ENCODE peak calls at places on chromosome 6, in five cellular contexts. E, G, P, H and C are unnamed samples.

GRCh38 chr6:15817100-15817499 is 154.3 kb upstream of the DTNBP1 start:
- DNase-seq in E (no peak), G (no peak), H (no peak), P (no peak), C (no peak)

GRCh38 chr6:43060034-43060754 is 763 bp downstream of the KLC4 start:
- DNase-seq in E (no peak), G (no peak), P (no peak), H (no peak), C (peak)

GRCh38 chr6:170164271-170164900 is 126.5 kb downstream of the DLL1 start:
- DNase-seq in P (no peak), E (no peak), H (no peak), G (no peak), C (no peak)

GRCh38 chr6:3088446-3088845 is 20.2 kb downstream of the RIPK1 start:
- DNase-seq in G (no peak), H (peak), E (no peak), P (peak), C (no peak)

GRCh38 chr6:137573739-137574138 is 79.5 kb upstream of the OLIG3 start:
- DNase-seq in P (no peak), E (no peak), G (no peak), H (no peak), C (no peak)

GRCh38 chr6:106381871-106382270 is 21.4 kb downstream of the CRYBG1 start:
- DNase-seq in P (no peak), E (no peak), H (no peak), G (no peak), C (peak)

GRCh38 chr6:79134699-79135474 is 56.8 kb upstream of the PHIP start:
- DNase-seq in E (no peak), P (no peak), G (no peak), H (no peak), C (no peak)

GRCh38 chr6:35449287-35449881 is 2.8 kb upstream of the FANCE start:
- DNase-seq in H (no peak), E (peak), P (peak), G (no peak), C (peak)

GRCh38 chr6:163309491-163310026 is 105.0 kb upstream of the QKI start:
- DNase-seq in H (no peak), P (peak), E (no peak), G (no peak), C (no peak)

GRCh38 chr6:34235605-34236422 is 859 bp upstream of the HMGA1 start:
- DNase-seq in E (peak), P (peak), H (peak), G (peak), C (peak)

GRCh38 chr6:117270121-117270959 is 5.0 kb downstream of the VGLL2 start:
- DNase-seq in P (peak), G (no peak), H (no peak), E (no peak), C (no peak)

GRCh38 chr6:95087394-95088097 is 489.8 kb upstream of the MANEA start:
- DNase-seq in P (peak), G (peak), H (no peak), E (no peak), C (no peak)

GRCh38 chr6:160348552-160349441 is 619 bp downstream of the SLC22A3 start:
- DNase-seq in P (no peak), G (no peak), H (peak), E (no peak), C (peak)

GRCh38 chr6:133079901-133080300 is 161.3 kb upstream of the EYA4 start:
- DNase-seq in P (no peak), E (no peak), H (no peak), G (no peak), C (no peak)

GRCh38 chr6:5994234-5994998 is 12.3 kb downstream of the NRN1 start:
- DNase-seq in G (no peak), P (no peak), E (no peak), H (no peak), C (no peak)

GRCh38 chr6:40882321-40882720 is 156.7 kb downstream of the UNC5CL start:
- DNase-seq in H (no peak), P (no peak), G (no peak), E (no peak), C (peak)

GRCh38 chr6:37024665-37025337 is 19.3 kb downstream of the FGD2 start:
- DNase-seq in P (no peak), E (no peak), G (peak), H (no peak), C (peak)

GRCh38 chr6:19830171-19830570 is 7.0 kb upstream of the ID4 start:
- DNase-seq in P (peak), E (no peak), H (no peak), G (no peak), C (no peak)

GRCh38 chr6:138648127-138648526 is 125.4 kb upstream of the CCDC28A start:
- DNase-seq in P (no peak), E (no peak), G (no peak), H (no peak), C (no peak)

GRCh38 chr6:109166643-109167042 is 71.3 kb downstream of the CEP57L1 start:
- DNase-seq in H (no peak), P (no peak), G (no peak), E (no peak), C (peak)

GRCh38 chr6:41693866-41694265 is 41.5 kb downstream of the TFEB start:
- DNase-seq in G (no peak), P (no peak), H (no peak), E (no peak), C (no peak)

GRCh38 chr6:119858901-119859300 is 509.3 kb upstream of the MAN1A1 start:
- DNase-seq in H (no peak), P (peak), E (no peak), G (no peak), C (no peak)

GRCh38 chr6:73666393-73666792 is 12.6 kb upstream of the SLC17A5 start:
- DNase-seq in H (no peak), P (no peak), E (no peak), G (no peak), C (no peak)

GRCh38 chr6:150228067-150228733 is 85.4 kb downstream of the PPP1R14C start:
- DNase-seq in G (no peak), H (no peak), E (no peak), P (no peak), C (peak)

GRCh38 chr6:52233975-52234823 is 10.1 kb downstream of the IL17F start:
- DNase-seq in H (no peak), E (no peak), P (peak), G (peak), C (peak)

GRCh38 chr6:129863664-129864063 is 2.5 kb upstream of the TMEM244 start:
- DNase-seq in E (no peak), G (peak), H (no peak), P (peak), C (no peak)

GRCh38 chr6:113763883-113764282 is 93.3 kb upstream of the MARCKS start:
- DNase-seq in G (no peak), H (no peak), E (peak), P (peak), C (no peak)

GRCh38 chr6:118750143-118750542 is 98.8 kb upstream of the CEP85L start:
- DNase-seq in E (no peak), P (no peak), H (no peak), G (no peak), C (no peak)

GRCh38 chr6:133956413-133957049 is 3.5 kb downstream of the TBPL1 start:
- DNase-seq in P (no peak), G (no peak), E (no peak), H (no peak), C (no peak)

GRCh38 chr6:23873161-23873560 is 252.9 kb upstream of the NRSN1 start:
- DNase-seq in E (no peak), P (no peak), H (no peak), G (no peak), C (no peak)

GRCh38 chr6:118617350-118617957 is 33.9 kb downstream of the CEP85L start:
- DNase-seq in H (no peak), P (no peak), E (no peak), G (no peak), C (no peak)

GRCh38 chr6:50030777-50031562 is 9.2 kb upstream of the DEFB110 start:
- DNase-seq in H (no peak), E (no peak), G (no peak), P (peak), C (no peak)

GRCh38 chr6:9576521-9576920 is 838.4 kb downstream of the TFAP2A start:
- DNase-seq in P (no peak), H (no peak), G (no peak), E (no peak), C (no peak)
- H3K4me3 ChIP-seq in P (no peak), H (no peak), G (no peak), E (no peak), C (no peak)

GRCh38 chr6:29722773-29723665 is at the start of gene HLA-F:
- DNase-seq in P (peak), E (peak), G (peak), H (peak), C (peak)

GRCh38 chr6:29726795-29727194 is 3.6 kb downstream of the HLA-F start:
- DNase-seq in G (no peak), P (no peak), H (no peak), E (no peak), C (no peak)

GRCh38 chr6:29725981-29726380 is 2.7 kb downstream of the HLA-F start:
- DNase-seq in H (no peak), P (no peak), E (no peak), G (no peak), C (no peak)

GRCh38 chr6:29723666-29724588 is 693 bp downstream of the HLA-F start:
- DNase-seq in H (peak), G (no peak), P (no peak), E (peak), C (peak)

DNA sequence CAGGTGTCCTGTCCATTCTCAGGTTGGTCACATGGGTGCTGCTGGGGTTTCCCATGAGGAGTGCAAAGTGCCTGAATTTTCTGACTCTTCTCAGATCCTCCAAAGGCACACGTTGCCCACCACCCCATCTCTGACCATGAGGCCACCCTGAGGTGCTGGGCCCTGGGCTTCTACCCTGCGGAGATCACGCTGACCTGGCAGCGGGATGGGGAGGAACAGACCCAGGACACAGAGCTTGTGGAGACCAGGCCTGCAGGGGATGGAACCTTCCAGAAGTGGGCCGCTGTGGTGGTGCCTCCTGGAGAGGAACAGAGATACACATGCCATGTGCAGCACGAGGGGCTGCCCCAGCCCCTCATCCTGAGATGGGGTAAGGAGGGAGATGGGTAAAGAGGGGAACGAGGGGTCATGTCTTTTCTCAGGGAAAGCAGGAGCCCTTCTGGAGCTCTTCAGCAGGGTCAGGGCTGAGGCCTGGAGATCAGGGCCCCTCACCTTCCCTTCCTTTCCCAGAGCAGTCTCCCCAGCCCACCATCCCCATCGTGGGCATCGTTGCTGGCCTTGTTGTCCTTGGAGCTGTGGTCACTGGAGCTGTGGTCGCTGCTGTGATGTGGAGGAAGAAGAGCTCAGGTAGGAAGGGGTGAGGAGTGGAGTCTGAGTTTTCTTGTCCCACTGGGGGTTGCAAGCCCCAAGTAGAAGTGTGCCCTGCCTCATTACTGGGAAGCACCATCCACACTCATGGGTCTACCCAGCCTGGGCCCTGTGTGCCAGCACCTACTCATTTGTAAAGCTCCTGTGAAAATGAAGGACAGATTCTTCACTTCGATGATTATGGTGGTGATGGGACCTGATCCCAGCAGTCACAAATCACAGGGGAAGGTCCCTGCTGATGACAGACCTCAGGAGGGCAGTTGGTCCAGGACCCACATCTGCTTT is 2.0 kb downstream of the HLA-F start:
- DNase-seq in P (no peak), H (no peak), G (no peak), E (no peak), C (no peak)
- H3K4me3 ChIP-seq in P (no peak), H (peak), G (no peak), E (peak), C (peak)

DNA sequence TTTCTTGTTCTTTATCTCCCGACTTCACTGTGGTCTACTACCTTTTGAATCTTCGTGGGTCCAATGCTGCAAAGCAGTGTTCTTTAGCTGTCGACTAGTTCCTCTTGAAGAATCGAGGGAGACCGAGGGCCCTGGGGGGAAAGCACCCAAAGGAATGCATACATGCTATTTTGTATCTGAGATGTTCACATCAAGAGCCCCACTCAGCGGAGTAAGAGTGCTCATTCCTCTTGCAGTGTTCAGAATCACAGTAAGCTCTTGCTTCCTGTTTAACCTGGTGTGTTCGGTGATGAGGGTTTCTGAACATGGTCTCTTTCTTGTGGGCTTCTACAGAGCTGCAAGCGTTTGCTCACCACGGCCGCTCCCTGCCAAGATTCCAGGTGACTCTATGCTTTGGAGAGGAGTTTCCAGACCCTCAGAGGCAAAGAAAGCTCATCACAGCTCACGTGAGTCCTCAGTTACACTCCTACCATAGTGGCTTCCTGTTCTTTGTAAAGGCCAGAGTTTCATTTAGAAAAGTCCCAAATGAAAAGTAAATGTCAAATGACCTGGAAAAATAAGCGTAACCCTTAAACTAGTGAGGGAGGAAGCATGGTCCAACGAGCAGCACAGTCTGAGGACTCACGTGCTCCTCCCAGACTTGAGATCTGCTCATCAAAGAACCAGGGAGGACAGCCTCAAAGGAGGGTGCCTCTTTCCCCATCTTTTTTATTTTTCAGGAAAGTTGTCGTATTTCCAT is 13.3 kb downstream of the IRF4 start:
- DNase-seq in E (no peak), H (no peak), G (no peak), P (no peak), C (no peak)
- H3K4me3 ChIP-seq in E (no peak), H (no peak), G (no peak), P (no peak), C (no peak)

DNA sequence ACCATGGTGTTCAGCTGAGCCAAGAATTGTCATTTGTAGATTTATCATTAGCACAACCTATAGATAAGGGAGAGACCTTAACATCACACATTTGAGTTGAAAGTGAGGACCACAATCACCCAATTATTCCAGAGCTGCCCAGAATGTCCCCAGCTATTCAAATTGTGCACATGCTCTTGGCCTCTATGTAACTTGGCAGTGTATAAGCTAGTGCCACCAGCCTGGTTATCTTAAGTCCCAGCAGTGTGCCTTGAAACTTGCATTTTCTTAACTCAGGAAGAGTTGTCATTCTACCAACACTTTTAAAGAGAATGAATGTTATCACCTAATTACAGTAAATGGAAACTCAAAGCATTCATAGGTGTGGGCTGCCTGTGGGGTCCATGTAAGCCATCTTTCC is 191.1 kb downstream of the COL9A1 start:
- DNase-seq in E (no peak), H (no peak), P (no peak), G (no peak), C (no peak)
- H3K4me3 ChIP-seq in E (no peak), H (no peak), P (no peak), G (no peak), C (no peak)

GRCh38 chr6:28488916-28489365 is 26.7 kb downstream of the GPX6 start:
- DNase-seq in P (peak), G (peak), E (peak), H (no peak), C (no peak)
- H3K4me3 ChIP-seq in P (peak), G (peak), E (peak), H (peak), C (no peak)